ENCODE peak calls at places on chromosomes 6 and 20, in six cellular contexts. One of them, this sample, is unnamed.

GRCh38 chr20:62363920-62364851 is 2.9 kb downstream of the LAMA5 start:
- DNase-seq in endodermal cell: peak
- DNase-seq in CD4-positive, alpha-beta memory T cell: no peak
- DNase-seq in dorsolateral prefrontal cortex: no peak
- DNase-seq in breast epithelium: no peak
- DNase-seq in colonic mucosa: no peak
- DNase-seq in this sample: no peak

GRCh38 chr20:25270829-25271251 is 23.0 kb downstream of the PYGB start:
- DNase-seq in CD4-positive, alpha-beta memory T cell: no peak
- DNase-seq in dorsolateral prefrontal cortex: peak
- DNase-seq in colonic mucosa: peak
- DNase-seq in endodermal cell: no peak
- DNase-seq in breast epithelium: peak
- DNase-seq in this sample: no peak

GRCh38 chr6:20851795-20852194 is 317.5 kb downstream of the CDKAL1 start:
- DNase-seq in dorsolateral prefrontal cortex: no peak
- DNase-seq in CD4-positive, alpha-beta memory T cell: no peak
- DNase-seq in endodermal cell: no peak
- DNase-seq in colonic mucosa: no peak
- DNase-seq in breast epithelium: no peak
- DNase-seq in this sample: no peak

GRCh38 chr6:28943223-28943556 is 19.4 kb upstream of the TRIM27 start:
- DNase-seq in dorsolateral prefrontal cortex: no peak
- DNase-seq in CD4-positive, alpha-beta memory T cell: no peak
- DNase-seq in colonic mucosa: no peak
- DNase-seq in breast epithelium: no peak
- DNase-seq in endodermal cell: no peak
- DNase-seq in this sample: no peak

GRCh38 chr6:21587925-21588811 is 5.4 kb upstream of the SOX4 start:
- DNase-seq in endodermal cell: peak
- DNase-seq in breast epithelium: peak
- DNase-seq in colonic mucosa: peak
- DNase-seq in CD4-positive, alpha-beta memory T cell: peak
- DNase-seq in dorsolateral prefrontal cortex: peak
- DNase-seq in this sample: peak

GRCh38 chr6:133833905-133834304 is 55.0 kb upstream of the TCF21 start:
- DNase-seq in CD4-positive, alpha-beta memory T cell: no peak
- DNase-seq in breast epithelium: no peak
- DNase-seq in dorsolateral prefrontal cortex: no peak
- DNase-seq in colonic mucosa: no peak
- DNase-seq in endodermal cell: no peak
- DNase-seq in this sample: no peak

GRCh38 chr6:158972241-158973233 is 27.5 kb downstream of the RSPH3 start:
- DNase-seq in colonic mucosa: no peak
- DNase-seq in breast epithelium: no peak
- DNase-seq in endodermal cell: no peak
- DNase-seq in dorsolateral prefrontal cortex: no peak
- DNase-seq in CD4-positive, alpha-beta memory T cell: peak
- DNase-seq in this sample: peak

GRCh38 chr6:129638055-129639019 is 71.6 kb downstream of the ARHGAP18 start:
- DNase-seq in colonic mucosa: no peak
- DNase-seq in CD4-positive, alpha-beta memory T cell: no peak
- DNase-seq in dorsolateral prefrontal cortex: no peak
- DNase-seq in endodermal cell: no peak
- DNase-seq in breast epithelium: no peak
- DNase-seq in this sample: no peak

GRCh38 chr20:7137395-7138151 is 370.1 kb downstream of the BMP2 start:
- DNase-seq in CD4-positive, alpha-beta memory T cell: no peak
- DNase-seq in dorsolateral prefrontal cortex: no peak
- DNase-seq in breast epithelium: no peak
- DNase-seq in endodermal cell: no peak
- DNase-seq in colonic mucosa: no peak
- DNase-seq in this sample: no peak

GRCh38 chr6:71967436-71967835 is 81.1 kb downstream of the RIMS1 start:
- DNase-seq in breast epithelium: no peak
- DNase-seq in dorsolateral prefrontal cortex: no peak
- DNase-seq in endodermal cell: no peak
- DNase-seq in colonic mucosa: no peak
- DNase-seq in CD4-positive, alpha-beta memory T cell: no peak
- DNase-seq in this sample: no peak

GRCh38 chr6:128655978-128656498 is 135.6 kb upstream of the PTPRK start:
- DNase-seq in dorsolateral prefrontal cortex: no peak
- DNase-seq in CD4-positive, alpha-beta memory T cell: no peak
- DNase-seq in breast epithelium: no peak
- DNase-seq in endodermal cell: no peak
- DNase-seq in colonic mucosa: no peak
- DNase-seq in this sample: no peak

GRCh38 chr6:152089992-152090391 is 282.5 kb downstream of the ESR1 start:
- DNase-seq in CD4-positive, alpha-beta memory T cell: no peak
- DNase-seq in dorsolateral prefrontal cortex: no peak
- DNase-seq in breast epithelium: peak
- DNase-seq in colonic mucosa: no peak
- DNase-seq in endodermal cell: no peak
- DNase-seq in this sample: no peak

GRCh38 chr6:152087701-152088100 is 280.2 kb downstream of the ESR1 start:
- DNase-seq in colonic mucosa: no peak
- DNase-seq in dorsolateral prefrontal cortex: no peak
- DNase-seq in breast epithelium: no peak
- DNase-seq in endodermal cell: no peak
- DNase-seq in CD4-positive, alpha-beta memory T cell: no peak
- DNase-seq in this sample: no peak

GRCh38 chr6:152087096-152087495 is 279.6 kb downstream of the ESR1 start:
- DNase-seq in endodermal cell: no peak
- DNase-seq in dorsolateral prefrontal cortex: no peak
- DNase-seq in colonic mucosa: no peak
- DNase-seq in CD4-positive, alpha-beta memory T cell: no peak
- DNase-seq in breast epithelium: no peak
- DNase-seq in this sample: no peak

GRCh38 chr6:152086223-152086873 is 278.9 kb downstream of the ESR1 start:
- DNase-seq in endodermal cell: no peak
- DNase-seq in breast epithelium: no peak
- DNase-seq in dorsolateral prefrontal cortex: no peak
- DNase-seq in colonic mucosa: no peak
- DNase-seq in CD4-positive, alpha-beta memory T cell: no peak
- DNase-seq in this sample: no peak

GRCh38 chr6:152085533-152085932 is 278.1 kb downstream of the ESR1 start:
- DNase-seq in dorsolateral prefrontal cortex: no peak
- DNase-seq in endodermal cell: no peak
- DNase-seq in breast epithelium: no peak
- DNase-seq in colonic mucosa: no peak
- DNase-seq in CD4-positive, alpha-beta memory T cell: no peak
- DNase-seq in this sample: no peak
- H3K27ac ChIP-seq in dorsolateral prefrontal cortex: no peak
- H3K27ac ChIP-seq in endodermal cell: no peak
- H3K27ac ChIP-seq in breast epithelium: no peak
- H3K27ac ChIP-seq in colonic mucosa: no peak
- H3K27ac ChIP-seq in CD4-positive, alpha-beta memory T cell: no peak
- H3K27ac ChIP-seq in this sample: no peak

DNA sequence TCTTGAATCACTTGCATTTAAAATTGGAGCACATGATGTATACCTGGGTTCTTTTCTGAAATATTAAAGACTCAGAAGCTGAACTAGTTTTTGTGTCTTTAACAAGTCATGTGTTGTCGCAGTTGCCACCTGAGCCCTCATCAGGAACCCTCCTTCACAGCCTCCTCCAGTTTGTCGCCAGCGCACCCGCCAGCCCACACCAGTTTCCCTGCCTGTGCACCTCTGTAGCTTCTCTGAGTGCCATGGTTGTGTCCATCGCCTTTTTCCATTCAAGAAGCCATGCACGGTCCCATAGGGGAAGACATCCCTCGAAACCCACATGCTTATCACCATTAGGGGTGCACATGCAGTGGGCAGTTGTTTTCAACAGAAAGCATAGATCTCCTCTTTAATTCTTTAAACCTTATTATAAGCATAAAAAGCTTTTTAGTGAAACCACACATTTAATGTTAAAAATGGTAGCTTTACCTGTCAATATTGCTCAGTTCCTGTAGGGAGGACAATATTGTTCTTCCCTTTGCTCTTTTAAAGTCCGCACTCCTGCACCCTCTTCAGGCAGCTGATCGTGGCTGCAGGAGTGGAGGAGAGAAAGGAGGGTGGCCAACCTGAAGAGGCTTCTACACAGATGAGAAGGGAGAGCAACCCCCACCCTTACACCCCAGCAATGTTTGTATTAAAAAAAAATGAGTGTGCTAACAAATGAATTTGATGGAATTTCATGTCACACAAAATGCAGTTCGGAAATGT is 121.9 kb downstream of the CFAP61 start:
- DNase-seq in breast epithelium: no peak
- DNase-seq in endodermal cell: no peak
- DNase-seq in colonic mucosa: no peak
- DNase-seq in CD4-positive, alpha-beta memory T cell: no peak
- DNase-seq in dorsolateral prefrontal cortex: no peak
- DNase-seq in this sample: no peak
- H3K4me3 ChIP-seq in breast epithelium: no peak
- H3K4me3 ChIP-seq in endodermal cell: no peak
- H3K4me3 ChIP-seq in colonic mucosa: no peak
- H3K4me3 ChIP-seq in CD4-positive, alpha-beta memory T cell: no peak
- H3K4me3 ChIP-seq in dorsolateral prefrontal cortex: no peak
- H3K4me3 ChIP-seq in this sample: no peak

GRCh38 chr20:60060006-60060557 is 101.9 kb downstream of the CDH26 start:
- DNase-seq in CD4-positive, alpha-beta memory T cell: no peak
- DNase-seq in dorsolateral prefrontal cortex: no peak
- DNase-seq in endodermal cell: peak
- DNase-seq in breast epithelium: no peak
- DNase-seq in colonic mucosa: no peak
- DNase-seq in this sample: no peak

GRCh38 chr20:60057866-60058807 is 99.9 kb downstream of the CDH26 start:
- DNase-seq in breast epithelium: no peak
- DNase-seq in CD4-positive, alpha-beta memory T cell: peak
- DNase-seq in dorsolateral prefrontal cortex: no peak
- DNase-seq in endodermal cell: peak
- DNase-seq in colonic mucosa: no peak
- DNase-seq in this sample: no peak

GRCh38 chr20:60057123-60057865 is 99.1 kb downstream of the CDH26 start:
- DNase-seq in CD4-positive, alpha-beta memory T cell: peak
- DNase-seq in dorsolateral prefrontal cortex: peak
- DNase-seq in endodermal cell: peak
- DNase-seq in breast epithelium: peak
- DNase-seq in colonic mucosa: peak
- DNase-seq in this sample: peak

GRCh38 chr20:60060593-60060992 is 102.4 kb downstream of the CDH26 start:
- DNase-seq in dorsolateral prefrontal cortex: no peak
- DNase-seq in CD4-positive, alpha-beta memory T cell: no peak
- DNase-seq in colonic mucosa: no peak
- DNase-seq in breast epithelium: no peak
- DNase-seq in endodermal cell: peak
- DNase-seq in this sample: no peak

GRCh38 chr20:60058869-60059268 is 100.6 kb downstream of the CDH26 start:
- DNase-seq in endodermal cell: no peak
- DNase-seq in CD4-positive, alpha-beta memory T cell: no peak
- DNase-seq in colonic mucosa: no peak
- DNase-seq in dorsolateral prefrontal cortex: no peak
- DNase-seq in breast epithelium: no peak
- DNase-seq in this sample: no peak
- H3K27ac ChIP-seq in endodermal cell: peak
- H3K27ac ChIP-seq in CD4-positive, alpha-beta memory T cell: peak
- H3K27ac ChIP-seq in colonic mucosa: no peak
- H3K27ac ChIP-seq in dorsolateral prefrontal cortex: no peak
- H3K27ac ChIP-seq in breast epithelium: peak
- H3K27ac ChIP-seq in this sample: no peak

GRCh38 chr6:110816110-110816409 is 791 bp upstream of the CDK19 start:
- DNase-seq in breast epithelium: no peak
- DNase-seq in CD4-positive, alpha-beta memory T cell: no peak
- DNase-seq in colonic mucosa: no peak
- DNase-seq in dorsolateral prefrontal cortex: no peak
- DNase-seq in endodermal cell: no peak
- DNase-seq in this sample: no peak

GRCh38 chr6:110813813-110814487 is 1.3 kb downstream of the CDK19 start:
- DNase-seq in colonic mucosa: peak
- DNase-seq in breast epithelium: no peak
- DNase-seq in CD4-positive, alpha-beta memory T cell: no peak
- DNase-seq in endodermal cell: no peak
- DNase-seq in dorsolateral prefrontal cortex: no peak
- DNase-seq in this sample: peak

GRCh38 chr6:110814488-110815259 is 595 bp downstream of the CDK19 start:
- DNase-seq in endodermal cell: peak
- DNase-seq in colonic mucosa: peak
- DNase-seq in breast epithelium: peak
- DNase-seq in dorsolateral prefrontal cortex: peak
- DNase-seq in CD4-positive, alpha-beta memory T cell: peak
- DNase-seq in this sample: peak

GRCh38 chr6:110815260-110816109 is at the start of gene CDK19:
- DNase-seq in breast epithelium: peak
- DNase-seq in CD4-positive, alpha-beta memory T cell: peak
- DNase-seq in dorsolateral prefrontal cortex: peak
- DNase-seq in colonic mucosa: peak
- DNase-seq in endodermal cell: peak
- DNase-seq in this sample: peak

GRCh38 chr6:110816677-110817076 is 1.4 kb upstream of the CDK19 start:
- DNase-seq in endodermal cell: no peak
- DNase-seq in breast epithelium: no peak
- DNase-seq in colonic mucosa: no peak
- DNase-seq in CD4-positive, alpha-beta memory T cell: no peak
- DNase-seq in dorsolateral prefrontal cortex: no peak
- DNase-seq in this sample: no peak
- H3K4me3 ChIP-seq in endodermal cell: peak
- H3K4me3 ChIP-seq in breast epithelium: no peak
- H3K4me3 ChIP-seq in colonic mucosa: no peak
- H3K4me3 ChIP-seq in CD4-positive, alpha-beta memory T cell: no peak
- H3K4me3 ChIP-seq in dorsolateral prefrontal cortex: no peak
- H3K4me3 ChIP-seq in this sample: no peak

GRCh38 chr6:39313526-39314272 is 520 bp downstream of the KCNK17 start:
- DNase-seq in colonic mucosa: no peak
- DNase-seq in dorsolateral prefrontal cortex: no peak
- DNase-seq in breast epithelium: no peak
- DNase-seq in CD4-positive, alpha-beta memory T cell: no peak
- DNase-seq in endodermal cell: peak
- DNase-seq in this sample: no peak
- H3K27ac ChIP-seq in colonic mucosa: no peak
- H3K27ac ChIP-seq in dorsolateral prefrontal cortex: no peak
- H3K27ac ChIP-seq in breast epithelium: no peak
- H3K27ac ChIP-seq in CD4-positive, alpha-beta memory T cell: no peak
- H3K27ac ChIP-seq in endodermal cell: no peak
- H3K27ac ChIP-seq in this sample: no peak

DNA sequence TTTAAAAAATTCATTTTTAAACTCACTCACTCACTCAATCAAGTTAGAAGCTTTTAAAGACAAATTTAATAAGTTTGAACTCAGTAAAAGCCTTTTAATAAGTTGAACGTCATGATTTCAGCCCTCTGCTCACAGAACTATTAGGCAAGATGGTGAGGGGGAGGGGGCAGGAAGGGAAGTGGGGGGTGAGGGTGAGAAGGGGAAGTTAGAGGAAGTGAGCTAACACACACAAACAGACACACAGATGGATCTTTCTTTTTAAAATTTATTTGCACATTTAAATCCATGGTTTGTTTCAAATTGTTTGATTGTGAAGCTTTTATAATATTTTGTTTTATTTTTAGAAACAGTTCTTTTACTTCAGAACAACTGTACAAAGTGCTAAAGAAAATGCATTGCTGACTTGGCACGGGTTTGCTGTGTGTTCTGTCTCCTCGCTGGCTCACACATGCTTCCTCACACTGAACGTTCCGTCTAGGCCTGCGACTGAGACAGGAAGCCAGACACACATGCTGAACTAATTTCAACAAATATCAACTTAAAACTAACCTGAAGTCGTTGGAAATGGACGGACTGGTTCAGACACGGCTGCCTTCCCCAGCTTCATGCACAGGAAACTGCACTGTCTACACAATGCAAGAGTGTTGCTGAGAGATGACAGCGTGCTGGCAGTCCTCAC is 7.9 kb upstream of the ZBP1 start:
- DNase-seq in breast epithelium: no peak
- DNase-seq in colonic mucosa: no peak
- DNase-seq in dorsolateral prefrontal cortex: no peak
- DNase-seq in endodermal cell: no peak
- DNase-seq in CD4-positive, alpha-beta memory T cell: peak
- DNase-seq in this sample: peak
- H3K4me3 ChIP-seq in breast epithelium: peak
- H3K4me3 ChIP-seq in colonic mucosa: no peak
- H3K4me3 ChIP-seq in dorsolateral prefrontal cortex: no peak
- H3K4me3 ChIP-seq in endodermal cell: no peak
- H3K4me3 ChIP-seq in CD4-positive, alpha-beta memory T cell: no peak
- H3K4me3 ChIP-seq in this sample: no peak